ENCODE peak calls at places on chromosomes 1 and 21, in eight cellular contexts. C is OCI-LY7, N is H9, K is K562, R is IMR-90, M is GM12878, Y is neural progenitor cell, X is DND-41. E is an unnamed sample.

GRCh38 chr1:27522148-27522859 is 32.3 kb upstream of the WASF2 start:
- DNase-seq in C (no peak), N (no peak), K (no peak), R (no peak), M (no peak), Y (no peak), X (no peak), E (peak; percentile 79)

GRCh38 chr1:234963180-234963903 is 165.3 kb downstream of the TOMM20 start:
- DNase-seq in C (peak; percentile 97), N (no peak), K (peak; percentile 63), R (peak; percentile 95), M (peak; percentile 97), Y (no peak), X (peak; percentile 82), E (peak; percentile 94)

GRCh38 chr1:36322786-36323635 is 434 bp downstream of the EVA1B start:
- DNase-seq in C (no peak), N (peak; percentile 70), K (peak; percentile 77), R (peak; percentile 59), M (no peak), Y (peak; percentile 69), X (peak; percentile 27), E (peak; percentile 97)

GRCh38 chr1:109112056-109112651 is 1.8 kb upstream of the ELAPOR1 start:
- DNase-seq in C (peak; percentile 63), N (no peak), K (peak; percentile 49), R (peak; percentile 41), M (no peak), Y (no peak), X (no peak), E (peak; percentile 87)

GRCh38 chr1:235503333-235504121 is 725 bp downstream of the B3GALNT2 start:
- DNase-seq in C (peak; percentile 65), N (peak; percentile 62), K (no peak), R (peak; percentile 41), M (no peak), Y (peak; percentile 86), X (no peak), E (peak; percentile 85)

GRCh38 chr1:199096601-199097000 is 457.8 kb downstream of the PTPRC start:
- DNase-seq in C (no peak), N (no peak), K (no peak), R (no peak), M (no peak), Y (no peak), X (no peak), E (no peak)

GRCh38 chr1:203268901-203269653 is 36.2 kb upstream of the BTG2 start:
- DNase-seq in C (peak; percentile 93), N (peak; percentile 65), K (peak; percentile 76), R (peak; percentile 77), M (no peak), Y (peak; percentile 87), X (peak; percentile 59), E (peak; percentile 87)

GRCh38 chr1:235783148-235783776 is 83.4 kb downstream of the LYST start:
- DNase-seq in C (peak; percentile 47), N (no peak), K (no peak), R (peak; percentile 73), M (no peak), Y (peak; percentile 36), X (no peak), E (peak; percentile 65)

GRCh38 chr1:119222271-119222670 is 81.8 kb upstream of the WARS2 start:
- DNase-seq in C (no peak), N (no peak), K (no peak), R (no peak), M (peak; percentile 30), Y (no peak), X (no peak), E (no peak)

GRCh38 chr1:31562707-31563360 is 13.5 kb upstream of the TINAGL1 start:
- DNase-seq in C (no peak), N (peak; percentile 81), K (no peak), R (peak; percentile 41), M (no peak), Y (no peak), X (no peak), E (no peak)

GRCh38 chr1:204255225-204255624 is 41.4 kb upstream of the GOLT1A start:
- DNase-seq in C (no peak), N (peak; percentile 74), K (no peak), R (no peak), M (no peak), Y (peak; percentile 37), X (no peak), E (peak; percentile 29)

GRCh38 chr21:34908424-34909055 is 140.6 kb downstream of the RUNX1 start:
- DNase-seq in C (no peak), N (no peak), K (peak; percentile 93), R (no peak), M (no peak), Y (no peak), X (peak; percentile 76), E (no peak)

GRCh38 chr1:247531937-247532336 is 4.3 kb downstream of the OR2C3 start:
- DNase-seq in C (no peak), N (no peak), K (peak; percentile 21), R (no peak), M (no peak), Y (no peak), X (no peak), E (no peak)

DNA sequence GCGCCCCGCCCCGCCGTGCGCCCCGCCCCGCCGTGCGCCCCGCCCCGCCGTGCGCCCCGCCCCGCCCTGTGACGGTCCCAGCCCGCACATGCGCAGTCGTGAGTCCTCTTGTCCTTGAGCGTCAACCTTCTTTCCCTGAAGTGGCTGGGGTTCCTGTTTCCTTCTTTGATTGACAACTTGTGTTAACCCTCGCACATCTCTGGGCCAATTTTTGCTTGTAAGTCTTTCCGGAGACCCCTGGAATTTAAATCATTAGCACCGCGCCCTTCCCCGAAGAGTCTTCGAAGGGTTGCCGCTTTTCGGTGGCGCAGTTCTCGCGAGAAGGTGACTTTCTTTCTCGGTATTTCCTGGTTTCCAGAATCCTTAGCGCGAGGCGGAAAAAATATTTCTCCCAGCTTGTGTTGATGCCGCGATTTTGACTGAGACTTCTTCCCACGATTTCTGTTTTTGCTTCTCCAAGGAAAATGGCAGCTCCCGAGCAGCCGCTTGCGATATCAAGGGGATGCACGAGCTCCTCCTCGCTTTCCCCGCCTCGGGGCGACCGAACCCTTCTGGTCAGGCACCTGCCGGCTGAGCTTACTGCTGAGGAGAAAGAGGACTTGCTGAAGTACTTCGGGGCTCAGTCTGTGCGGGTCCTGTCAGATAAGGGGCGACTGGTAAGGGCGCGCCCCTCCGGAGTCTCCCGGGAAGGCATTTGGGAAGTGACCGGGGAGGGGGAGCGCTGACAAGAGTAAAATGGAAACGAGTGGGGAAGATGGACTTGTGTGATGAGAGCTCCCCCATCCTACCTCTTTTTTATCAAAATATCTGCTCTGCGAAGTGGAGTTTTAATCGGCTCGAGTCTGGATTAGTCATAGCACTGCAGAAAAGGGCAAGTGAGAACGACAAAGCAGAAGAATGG is at the start of gene RNPC3:
- DNase-seq in C (peak; percentile 90), N (peak; percentile 83), K (peak; percentile 79), R (peak; percentile 91), M (peak; percentile 63), Y (peak; percentile 92), X (peak; percentile 85), E (peak; percentile 92)
- TF ChIP-seq CTCF in C (peak; percentile 36), N (no peak), K (no peak), R (no peak), M (peak; percentile 3), Y (peak; percentile 27), X (no peak), E (no peak)

DNA sequence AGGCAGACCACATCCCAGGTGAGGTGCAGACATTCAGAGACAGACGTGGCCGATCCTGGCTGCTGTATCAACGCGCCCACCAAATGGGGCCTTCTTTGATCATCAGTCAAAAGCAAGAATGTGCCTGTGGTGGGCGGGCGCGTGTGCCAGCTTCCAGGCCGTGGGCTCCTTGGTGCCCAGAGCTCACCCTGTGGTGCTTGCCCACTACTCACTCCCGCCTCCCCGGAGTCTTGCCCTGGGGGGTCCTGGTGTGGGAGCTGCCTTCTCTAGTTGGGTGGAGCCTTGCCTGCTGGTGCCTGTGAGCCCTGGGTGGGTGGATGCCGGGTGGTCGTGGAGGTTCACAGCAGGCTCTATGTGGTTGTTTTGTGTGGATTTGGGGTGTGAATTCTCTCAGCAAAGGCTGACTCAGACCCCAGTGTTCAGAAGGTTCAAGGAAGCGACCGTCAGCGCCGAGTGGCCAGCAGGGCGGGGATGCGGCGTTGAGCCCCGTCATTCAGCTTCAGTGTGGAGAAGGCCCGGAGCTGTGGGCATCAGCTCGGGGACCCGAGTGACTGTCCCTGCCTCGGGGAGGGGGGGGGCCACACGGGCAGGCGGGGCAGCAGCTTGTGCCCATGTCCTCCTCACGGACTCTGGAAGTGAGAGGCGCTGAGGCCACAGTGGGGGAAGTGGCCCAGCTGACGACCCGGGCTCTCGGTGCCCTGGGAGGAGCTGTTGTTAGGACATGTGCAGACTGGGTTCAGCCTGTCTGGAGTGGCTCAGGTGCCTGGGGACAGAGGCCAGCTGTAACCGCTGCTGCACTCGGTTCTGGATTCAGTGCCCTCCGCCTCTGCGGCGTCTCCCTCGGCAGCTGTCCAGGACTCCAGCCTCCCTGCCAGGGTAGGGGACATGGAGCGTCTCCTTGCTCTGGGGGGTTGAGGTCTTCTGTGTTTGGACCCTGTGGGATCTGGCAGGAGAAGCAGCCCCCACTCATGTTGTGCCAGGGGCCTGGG is 70.9 kb downstream of the SKI start:
- DNase-seq in C (no peak), N (no peak), K (no peak), R (no peak), M (no peak), Y (no peak), X (no peak), E (no peak)
- H3K4me2 ChIP-seq in C (peak overlapping the region; percentile 96), N (no peak overlapping the region), K (no peak overlapping the region), R (peak overlapping the region; percentile 51), M (peak overlapping the region; percentile 85), Y (no peak overlapping the region), X (peak overlapping the region; percentile 79), E (no peak overlapping the region)

GRCh38 chr1:43969416-43969745 is 429 bp upstream of the DPH2 start:
- DNase-seq in C (no peak), N (no peak), K (no peak), R (no peak), M (no peak), Y (no peak), X (no peak), E (no peak)
- H2AFZ ChIP-seq in C (no peak overlapping the region), N (no peak overlapping the region), K (peak overlapping the region; percentile 87), R (peak overlapping the region; percentile 53), M (peak overlapping the region; percentile 1), Y (no peak overlapping the region), X (peak overlapping the region; percentile 50), E (no peak overlapping the region)

GRCh38 chr21:42370894-42371654 is 4.7 kb upstream of the TFF1 start:
- DNase-seq in C (no peak), N (no peak), K (peak; percentile 60), R (no peak), M (no peak), Y (no peak), X (no peak), E (no peak)

GRCh38 chr21:42366292-42367010 is at the start of gene TFF1:
- DNase-seq in C (peak; percentile 9), N (no peak), K (no peak), R (peak; percentile 10), M (no peak), Y (no peak), X (no peak), E (no peak)

GRCh38 chr21:42373181-42373907 is 7.0 kb upstream of the TFF1 start:
- DNase-seq in C (no peak), N (no peak), K (peak; percentile 50), R (no peak), M (no peak), Y (no peak), X (no peak), E (no peak)

GRCh38 chr21:42367379-42368165 is 1.2 kb upstream of the TFF1 start:
- DNase-seq in C (peak; percentile 37), N (no peak), K (no peak), R (no peak), M (no peak), Y (no peak), X (no peak), E (no peak)

DNA sequence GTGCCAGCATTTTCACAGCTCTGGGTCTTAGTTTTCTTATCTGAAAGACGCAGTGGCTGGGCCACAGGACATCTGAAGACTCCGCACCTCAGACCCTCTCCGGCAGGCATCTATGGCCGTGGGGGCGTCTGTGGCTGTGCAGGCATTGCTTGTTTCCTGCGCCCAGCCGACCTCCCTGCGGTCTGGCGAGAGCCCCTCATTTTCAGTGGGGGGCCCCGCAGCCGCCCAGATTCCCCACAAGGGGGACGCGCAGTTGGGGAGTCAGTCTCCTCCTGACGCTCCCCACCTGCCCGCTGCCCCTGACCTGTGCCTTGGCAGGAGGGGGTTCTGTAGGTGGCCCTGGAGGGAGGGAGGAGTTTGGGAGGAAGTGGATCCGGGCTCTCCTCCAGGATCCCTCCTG is 3.5 kb upstream of the TFF1 start:
- DNase-seq in C (no peak), N (peak; percentile 39), K (no peak), R (no peak), M (no peak), Y (peak; percentile 15), X (no peak), E (no peak)
- TF ChIP-seq CTCF in C (no peak), N (peak; percentile 50), K (no peak), R (no peak), M (no peak), Y (peak; percentile 29), X (peak; percentile 24), E (no peak)